ENCODE peak calls at places on chromosomes 11 and 22, in eight cellular contexts. One of them, this sample, is unnamed. For H3K4me1, the result is how much of the 10 kb centered on the place peaks cover.

GRCh38 chr11:13222285-13222684 is 55.3 kb upstream of the BMAL1 start:
- DNase-seq in SJSA1: peak
- DNase-seq in tibial artery: no peak
- DNase-seq in CD8-positive, alpha-beta memory T cell: no peak
- DNase-seq in CD8-positive, alpha-beta T cell: no peak
- DNase-seq in heart right ventricle: no peak
- DNase-seq in pancreas: no peak
- DNase-seq in IMR-90: peak
- DNase-seq in this sample: no peak

GRCh38 chr11:91585035-91585801 is 639.4 kb upstream of the FAT3 start:
- DNase-seq in SJSA1: no peak
- DNase-seq in tibial artery: no peak
- DNase-seq in CD8-positive, alpha-beta memory T cell: no peak
- DNase-seq in CD8-positive, alpha-beta T cell: no peak
- DNase-seq in heart right ventricle: no peak
- DNase-seq in pancreas: no peak
- DNase-seq in IMR-90: no peak
- DNase-seq in this sample: no peak

GRCh38 chr11:31887180-31887579 is 76.1 kb upstream of the PAX6 start:
- DNase-seq in SJSA1: no peak
- DNase-seq in tibial artery: no peak
- DNase-seq in CD8-positive, alpha-beta memory T cell: no peak
- DNase-seq in CD8-positive, alpha-beta T cell: no peak
- DNase-seq in heart right ventricle: no peak
- DNase-seq in pancreas: no peak
- DNase-seq in IMR-90: no peak
- DNase-seq in this sample: no peak

GRCh38 chr11:85062626-85063025 is 564.5 kb downstream of the DLG2 start:
- DNase-seq in SJSA1: no peak
- DNase-seq in tibial artery: no peak
- DNase-seq in CD8-positive, alpha-beta memory T cell: no peak
- DNase-seq in CD8-positive, alpha-beta T cell: no peak
- DNase-seq in heart right ventricle: no peak
- DNase-seq in pancreas: no peak
- DNase-seq in IMR-90: no peak
- DNase-seq in this sample: no peak

GRCh38 chr11:109490953-109491733 is 69.2 kb downstream of the C11orf87 start:
- DNase-seq in SJSA1: peak
- DNase-seq in tibial artery: no peak
- DNase-seq in CD8-positive, alpha-beta memory T cell: no peak
- DNase-seq in CD8-positive, alpha-beta T cell: no peak
- DNase-seq in heart right ventricle: no peak
- DNase-seq in pancreas: no peak
- DNase-seq in IMR-90: peak
- DNase-seq in this sample: no peak

GRCh38 chr11:57158180-57158579 is 23.6 kb upstream of the LRRC55 start:
- DNase-seq in SJSA1: no peak
- DNase-seq in tibial artery: no peak
- DNase-seq in CD8-positive, alpha-beta memory T cell: no peak
- DNase-seq in CD8-positive, alpha-beta T cell: no peak
- DNase-seq in heart right ventricle: no peak
- DNase-seq in pancreas: no peak
- DNase-seq in IMR-90: no peak
- DNase-seq in this sample: no peak

GRCh38 chr11:72675221-72675620 is 999 bp upstream of the PDE2A start:
- DNase-seq in SJSA1: no peak
- DNase-seq in tibial artery: no peak
- DNase-seq in CD8-positive, alpha-beta memory T cell: no peak
- DNase-seq in CD8-positive, alpha-beta T cell: no peak
- DNase-seq in heart right ventricle: no peak
- DNase-seq in pancreas: no peak
- DNase-seq in IMR-90: no peak
- DNase-seq in this sample: no peak

GRCh38 chr22:44408227-44409192 is 89.5 kb downstream of the RTL6 start:
- DNase-seq in SJSA1: no peak
- DNase-seq in tibial artery: peak
- DNase-seq in CD8-positive, alpha-beta memory T cell: no peak
- DNase-seq in CD8-positive, alpha-beta T cell: no peak
- DNase-seq in heart right ventricle: no peak
- DNase-seq in pancreas: no peak
- DNase-seq in IMR-90: no peak
- DNase-seq in this sample: no peak

GRCh38 chr11:85627332-85627997 is at the start of gene DLG2:
- DNase-seq in SJSA1: peak
- DNase-seq in tibial artery: no peak
- DNase-seq in CD8-positive, alpha-beta memory T cell: no peak
- DNase-seq in CD8-positive, alpha-beta T cell: peak
- DNase-seq in heart right ventricle: peak
- DNase-seq in pancreas: no peak
- DNase-seq in IMR-90: peak
- DNase-seq in this sample: peak

GRCh38 chr22:30114356-30114755 is 34.1 kb downstream of the HORMAD2 start:
- DNase-seq in SJSA1: peak
- DNase-seq in tibial artery: no peak
- DNase-seq in CD8-positive, alpha-beta memory T cell: no peak
- DNase-seq in CD8-positive, alpha-beta T cell: no peak
- DNase-seq in heart right ventricle: no peak
- DNase-seq in pancreas: no peak
- DNase-seq in IMR-90: peak
- DNase-seq in this sample: no peak

DNA sequence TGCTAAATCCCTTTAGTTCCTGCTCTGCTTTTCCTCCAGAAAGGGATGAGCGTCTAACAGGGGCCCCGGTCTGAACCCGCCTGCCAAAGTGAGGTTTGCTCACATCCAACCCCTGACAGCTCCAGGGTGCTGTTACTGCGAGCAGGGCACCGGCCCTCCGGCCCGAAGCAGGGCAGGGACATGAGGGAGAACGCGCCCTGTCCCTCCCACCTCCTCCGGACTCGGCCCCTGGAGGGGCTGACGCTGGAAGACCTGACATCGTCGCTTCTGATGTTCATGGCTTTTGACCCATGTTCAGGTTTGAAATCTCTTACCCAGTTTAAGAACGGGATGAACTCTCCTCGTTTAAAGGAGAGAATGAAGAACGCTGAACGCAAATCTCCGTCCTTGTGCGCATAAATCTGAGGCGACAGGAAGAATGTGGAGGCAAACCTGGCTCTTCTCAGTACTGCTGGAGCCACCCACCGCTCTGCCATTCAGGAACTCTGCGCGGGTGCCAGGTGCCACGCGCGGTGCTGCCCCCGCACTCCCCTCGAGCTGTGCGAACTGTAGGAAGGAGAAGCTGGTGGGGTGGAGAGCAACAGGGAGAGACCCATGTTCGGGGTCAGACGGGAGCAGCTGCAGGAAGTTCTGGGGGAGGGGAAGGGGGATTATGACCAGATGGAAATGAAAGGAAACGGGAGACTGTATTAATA is 819 bp upstream of the EEF1G start:
- DNase-seq in SJSA1: no peak
- DNase-seq in tibial artery: peak
- DNase-seq in CD8-positive, alpha-beta memory T cell: no peak
- DNase-seq in CD8-positive, alpha-beta T cell: no peak
- DNase-seq in heart right ventricle: peak
- DNase-seq in pancreas: peak
- DNase-seq in IMR-90: peak
- DNase-seq in this sample: peak
- H3K4me1 ChIP-seq in SJSA1: under half
- H3K4me1 ChIP-seq in tibial artery: under half
- H3K4me1 ChIP-seq in CD8-positive, alpha-beta memory T cell: under half
- H3K4me1 ChIP-seq in CD8-positive, alpha-beta T cell: under half
- H3K4me1 ChIP-seq in heart right ventricle: under half
- H3K4me1 ChIP-seq in pancreas: under half
- H3K4me1 ChIP-seq in IMR-90: under half
- H3K4me1 ChIP-seq in this sample: under half

GRCh38 chr11:75151346-75152047 is 590 bp downstream of the SLCO2B1 start:
- DNase-seq in SJSA1: no peak
- DNase-seq in tibial artery: no peak
- DNase-seq in CD8-positive, alpha-beta memory T cell: no peak
- DNase-seq in CD8-positive, alpha-beta T cell: no peak
- DNase-seq in heart right ventricle: no peak
- DNase-seq in pancreas: peak
- DNase-seq in IMR-90: no peak
- DNase-seq in this sample: no peak

GRCh38 chr11:75150879-75151278 is at the start of gene SLCO2B1:
- DNase-seq in SJSA1: no peak
- DNase-seq in tibial artery: no peak
- DNase-seq in CD8-positive, alpha-beta memory T cell: no peak
- DNase-seq in CD8-positive, alpha-beta T cell: no peak
- DNase-seq in heart right ventricle: no peak
- DNase-seq in pancreas: no peak
- DNase-seq in IMR-90: no peak
- DNase-seq in this sample: no peak

GRCh38 chr11:75150079-75150478 is 828 bp upstream of the SLCO2B1 start:
- DNase-seq in SJSA1: no peak
- DNase-seq in tibial artery: no peak
- DNase-seq in CD8-positive, alpha-beta memory T cell: no peak
- DNase-seq in CD8-positive, alpha-beta T cell: no peak
- DNase-seq in heart right ventricle: no peak
- DNase-seq in pancreas: no peak
- DNase-seq in IMR-90: no peak
- DNase-seq in this sample: no peak

GRCh38 chr11:75152651-75153553 is 2.0 kb downstream of the SLCO2B1 start:
- DNase-seq in SJSA1: no peak
- DNase-seq in tibial artery: no peak
- DNase-seq in CD8-positive, alpha-beta memory T cell: no peak
- DNase-seq in CD8-positive, alpha-beta T cell: no peak
- DNase-seq in heart right ventricle: no peak
- DNase-seq in pancreas: peak
- DNase-seq in IMR-90: no peak
- DNase-seq in this sample: no peak

DNA sequence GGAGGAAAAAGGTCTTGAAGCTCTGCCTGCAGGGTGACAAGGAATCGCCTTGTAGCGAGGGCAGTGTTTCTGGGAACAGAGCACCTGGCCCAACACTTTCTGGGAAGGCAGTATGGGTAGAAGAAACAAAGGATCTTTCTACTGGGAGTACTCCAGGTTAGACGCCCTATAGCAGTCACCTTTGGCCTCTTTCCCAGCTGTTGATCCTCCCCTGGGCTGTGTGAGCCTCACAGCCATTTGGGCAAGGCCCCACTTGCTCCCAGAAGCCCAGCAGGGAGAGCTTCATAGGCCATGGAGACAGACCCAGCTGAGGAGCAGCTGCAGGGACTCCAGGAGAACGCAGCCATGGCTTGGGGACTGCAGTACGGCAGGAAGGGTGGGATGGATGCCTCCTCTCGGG is 1.2 kb downstream of the SLCO2B1 start:
- DNase-seq in SJSA1: no peak
- DNase-seq in tibial artery: no peak
- DNase-seq in CD8-positive, alpha-beta memory T cell: no peak
- DNase-seq in CD8-positive, alpha-beta T cell: no peak
- DNase-seq in heart right ventricle: no peak
- DNase-seq in pancreas: peak
- DNase-seq in IMR-90: no peak
- DNase-seq in this sample: peak
- H3K4me3 ChIP-seq in SJSA1: no peak
- H3K4me3 ChIP-seq in tibial artery: peak
- H3K4me3 ChIP-seq in CD8-positive, alpha-beta memory T cell: no peak
- H3K4me3 ChIP-seq in CD8-positive, alpha-beta T cell: no peak
- H3K4me3 ChIP-seq in heart right ventricle: no peak
- H3K4me3 ChIP-seq in pancreas: peak
- H3K4me3 ChIP-seq in IMR-90: no peak
- H3K4me3 ChIP-seq in this sample: no peak

GRCh38 chr11:115652501-115652900 is 148.3 kb upstream of the CADM1 start:
- DNase-seq in SJSA1: no peak
- DNase-seq in tibial artery: no peak
- DNase-seq in CD8-positive, alpha-beta memory T cell: no peak
- DNase-seq in CD8-positive, alpha-beta T cell: no peak
- DNase-seq in heart right ventricle: no peak
- DNase-seq in pancreas: no peak
- DNase-seq in IMR-90: no peak
- DNase-seq in this sample: no peak

GRCh38 chr11:115653076-115653475 is 148.9 kb upstream of the CADM1 start:
- DNase-seq in SJSA1: no peak
- DNase-seq in tibial artery: no peak
- DNase-seq in CD8-positive, alpha-beta memory T cell: no peak
- DNase-seq in CD8-positive, alpha-beta T cell: no peak
- DNase-seq in heart right ventricle: no peak
- DNase-seq in pancreas: no peak
- DNase-seq in IMR-90: peak
- DNase-seq in this sample: no peak

GRCh38 chr11:115653926-115654325 is 149.7 kb upstream of the CADM1 start:
- DNase-seq in SJSA1: no peak
- DNase-seq in tibial artery: no peak
- DNase-seq in CD8-positive, alpha-beta memory T cell: no peak
- DNase-seq in CD8-positive, alpha-beta T cell: no peak
- DNase-seq in heart right ventricle: no peak
- DNase-seq in pancreas: no peak
- DNase-seq in IMR-90: no peak
- DNase-seq in this sample: peak

GRCh38 chr11:115654792-115655191 is 150.6 kb upstream of the CADM1 start:
- DNase-seq in SJSA1: no peak
- DNase-seq in tibial artery: no peak
- DNase-seq in CD8-positive, alpha-beta memory T cell: no peak
- DNase-seq in CD8-positive, alpha-beta T cell: no peak
- DNase-seq in heart right ventricle: no peak
- DNase-seq in pancreas: no peak
- DNase-seq in IMR-90: no peak
- DNase-seq in this sample: no peak

GRCh38 chr11:115652094-115652493 is 147.9 kb upstream of the CADM1 start:
- DNase-seq in SJSA1: no peak
- DNase-seq in tibial artery: no peak
- DNase-seq in CD8-positive, alpha-beta memory T cell: no peak
- DNase-seq in CD8-positive, alpha-beta T cell: no peak
- DNase-seq in heart right ventricle: no peak
- DNase-seq in pancreas: no peak
- DNase-seq in IMR-90: no peak
- DNase-seq in this sample: no peak
- H3K27ac ChIP-seq in SJSA1: no peak
- H3K27ac ChIP-seq in tibial artery: no peak
- H3K27ac ChIP-seq in CD8-positive, alpha-beta memory T cell: no peak
- H3K27ac ChIP-seq in CD8-positive, alpha-beta T cell: no peak
- H3K27ac ChIP-seq in heart right ventricle: no peak
- H3K27ac ChIP-seq in pancreas: no peak
- H3K27ac ChIP-seq in IMR-90: no peak
- H3K27ac ChIP-seq in this sample: no peak

GRCh38 chr22:40044102-40044869 is 49.5 kb downstream of the FAM83F start:
- DNase-seq in SJSA1: peak
- DNase-seq in tibial artery: peak
- DNase-seq in CD8-positive, alpha-beta memory T cell: peak
- DNase-seq in CD8-positive, alpha-beta T cell: peak
- DNase-seq in heart right ventricle: peak
- DNase-seq in pancreas: peak
- DNase-seq in IMR-90: peak
- DNase-seq in this sample: peak

GRCh38 chr22:40043793-40044101 is 49.0 kb downstream of the FAM83F start:
- DNase-seq in SJSA1: no peak
- DNase-seq in tibial artery: no peak
- DNase-seq in CD8-positive, alpha-beta memory T cell: no peak
- DNase-seq in CD8-positive, alpha-beta T cell: no peak
- DNase-seq in heart right ventricle: no peak
- DNase-seq in pancreas: no peak
- DNase-seq in IMR-90: no peak
- DNase-seq in this sample: no peak

GRCh38 chr22:40042312-40042711 is 47.6 kb downstream of the FAM83F start:
- DNase-seq in SJSA1: no peak
- DNase-seq in tibial artery: no peak
- DNase-seq in CD8-positive, alpha-beta memory T cell: no peak
- DNase-seq in CD8-positive, alpha-beta T cell: no peak
- DNase-seq in heart right ventricle: no peak
- DNase-seq in pancreas: no peak
- DNase-seq in IMR-90: no peak
- DNase-seq in this sample: no peak

GRCh38 chr22:40041738-40042137 is 47.0 kb downstream of the FAM83F start:
- DNase-seq in SJSA1: no peak
- DNase-seq in tibial artery: no peak
- DNase-seq in CD8-positive, alpha-beta memory T cell: no peak
- DNase-seq in CD8-positive, alpha-beta T cell: no peak
- DNase-seq in heart right ventricle: no peak
- DNase-seq in pancreas: no peak
- DNase-seq in IMR-90: no peak
- DNase-seq in this sample: no peak

GRCh38 chr22:40043086-40043485 is 48.3 kb downstream of the FAM83F start:
- DNase-seq in SJSA1: no peak
- DNase-seq in tibial artery: no peak
- DNase-seq in CD8-positive, alpha-beta memory T cell: no peak
- DNase-seq in CD8-positive, alpha-beta T cell: no peak
- DNase-seq in heart right ventricle: peak
- DNase-seq in pancreas: peak
- DNase-seq in IMR-90: no peak
- DNase-seq in this sample: no peak
- H3K4me1 ChIP-seq in SJSA1: under half
- H3K4me1 ChIP-seq in tibial artery: under half
- H3K4me1 ChIP-seq in CD8-positive, alpha-beta memory T cell: under half
- H3K4me1 ChIP-seq in CD8-positive, alpha-beta T cell: under half
- H3K4me1 ChIP-seq in heart right ventricle: under half
- H3K4me1 ChIP-seq in pancreas: under half
- H3K4me1 ChIP-seq in IMR-90: under half
- H3K4me1 ChIP-seq in this sample: under half

This sample was measured in SJCRH30.